ENCODE peak calls at places on chromosomes 13 and 19, in five cellular contexts. P, X, U, Y and R are unnamed samples.

GRCh38 chr19:34172661-34173144 is 399 bp downstream of the LSM14A start:
- DNase-seq in P (no peak), Y (peak; percentile 30), U (no peak), X (peak; percentile 23), R (peak; percentile 25)

GRCh38 chr19:42693760-42694350 is 46.4 kb downstream of the PSG3 start:
- DNase-seq in U (no peak), Y (no peak), X (no peak), P (no peak), R (no peak)

GRCh38 chr19:14434543-14435319 is 1.6 kb downstream of the PKN1 start:
- DNase-seq in P (peak; percentile 52), X (peak; percentile 59), Y (no peak), U (peak; percentile 71), R (no peak)

GRCh38 chr19:20367811-20368294 is 197.7 kb downstream of the ZNF737 start:
- DNase-seq in Y (no peak), X (no peak), U (peak; percentile 40), P (no peak), R (no peak)

GRCh38 chr19:4722671-4723464 is 774 bp downstream of the DPP9 start:
- DNase-seq in U (peak; percentile 39), X (no peak), Y (peak; percentile 23), P (peak; percentile 50), R (no peak)

GRCh38 chr13:53612200-53612599 is 583.6 kb downstream of the OLFM4 start:
- DNase-seq in X (no peak), P (no peak), Y (no peak), U (no peak), R (no peak)

GRCh38 chr13:20461481-20461859 is 64.2 kb downstream of the CRYL1 start:
- DNase-seq in X (no peak), Y (no peak), P (no peak), U (no peak), R (no peak)

GRCh38 chr19:38745316-38745715 is 1.0 kb upstream of the CAPN12 start:
- DNase-seq in P (no peak), X (no peak), Y (no peak), U (no peak), R (no peak)

GRCh38 chr13:113032291-113032690 is 63.3 kb downstream of the MCF2L start:
- DNase-seq in P (no peak), Y (no peak), U (no peak), X (no peak), R (no peak)

GRCh38 chr13:43293986-43294880 is 270.8 kb downstream of the DNAJC15 start:
- DNase-seq in Y (no peak), X (no peak), P (no peak), U (no peak), R (no peak)

GRCh38 chr13:25827986-25828385 is 223.8 kb downstream of the SHISA2 start:
- DNase-seq in Y (no peak), P (no peak), X (no peak), U (no peak), R (no peak)

GRCh38 chr19:46821512-46822359 is 28.9 kb downstream of the AP2S1 start:
- DNase-seq in Y (peak; percentile 85), U (no peak), X (peak; percentile 67), P (peak; percentile 58), R (peak; percentile 60)

GRCh38 chr19:38993271-38993670 is 17.7 kb upstream of the FBXO17 start:
- DNase-seq in Y (no peak), P (no peak), X (no peak), U (no peak), R (no peak)

GRCh38 chr19:18109731-18110671 is 12.4 kb downstream of the MAST3 start:
- DNase-seq in U (peak; percentile 66), X (peak; percentile 77), Y (peak; percentile 54), P (peak; percentile 80), R (peak; percentile 72)

GRCh38 chr13:55999709-56000108 is 1141.0 kb upstream of the PRR20A start:
- DNase-seq in P (no peak), X (no peak), U (no peak), Y (no peak), R (no peak)

GRCh38 chr13:106187501-106187900 is 348.0 kb downstream of the EFNB2 start:
- DNase-seq in Y (no peak), P (no peak), X (no peak), U (no peak), R (no peak)

GRCh38 chr19:9819590-9819898 is 665 bp upstream of the FBXL12 start:
- DNase-seq in Y (no peak), X (no peak), P (no peak), U (no peak), R (no peak)

GRCh38 chr19:11203194-11204075 is 6.1 kb upstream of the KANK2 start:
- DNase-seq in P (peak; percentile 75), U (peak; percentile 59), X (peak; percentile 67), Y (peak; percentile 41), R (peak; percentile 65)

GRCh38 chr19:14544977-14545715 is 15.8 kb downstream of the TECR start:
- DNase-seq in P (no peak), Y (no peak), X (peak; percentile 42), U (no peak), R (no peak)

GRCh38 chr19:14528419-14529253 is 758 bp upstream of the TECR start:
- DNase-seq in P (no peak), X (no peak), Y (no peak), U (no peak), R (no peak)

GRCh38 chr13:27005976-27006518 is 165.6 kb downstream of the USP12 start:
- DNase-seq in X (no peak), U (no peak), P (no peak), Y (no peak), R (no peak)

GRCh38 chr19:703651-704446 is 4.9 kb upstream of the PALM start:
- DNase-seq in X (peak; percentile 84), U (peak; percentile 84), P (peak; percentile 81), Y (peak; percentile 23), R (peak; percentile 28)

GRCh38 chr19:703329-703650 is 5.4 kb upstream of the PALM start:
- DNase-seq in U (no peak), Y (no peak), X (no peak), P (no peak), R (no peak)

GRCh38 chr19:708154-709141 is at the start of gene PALM:
- DNase-seq in Y (no peak), X (no peak), U (peak; percentile 29), P (no peak), R (no peak)

GRCh38 chr19:709196-709964 is 645 bp downstream of the PALM start:
- DNase-seq in X (no peak), U (no peak), P (no peak), Y (no peak), R (no peak)

DNA sequence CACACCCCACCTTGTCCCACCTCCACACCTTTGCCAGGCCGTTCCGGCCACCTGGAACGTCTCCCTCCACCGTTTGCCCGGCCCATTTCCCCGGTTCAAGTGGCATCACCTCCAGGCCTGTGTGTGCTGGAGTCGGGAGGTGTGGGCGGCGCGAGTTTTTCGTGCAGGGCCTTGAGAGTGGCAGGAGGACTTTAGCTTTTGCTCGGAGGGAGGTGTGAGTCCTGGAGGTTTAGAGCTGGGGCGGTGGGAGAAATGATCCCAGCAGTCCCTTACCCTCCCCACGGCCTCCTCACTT is 4.3 kb upstream of the PALM start:
- DNase-seq in U (no peak), P (no peak), X (no peak), Y (no peak), R (no peak)
- H3K27ac ChIP-seq in U (no peak overlapping the region), P (no peak overlapping the region), X (no peak overlapping the region), Y (peak overlapping the region; percentile 19), R (no peak overlapping the region)

GRCh38 chr19:13029301-13029880 is 34.1 kb downstream of the NFIX start:
- DNase-seq in U (no peak), X (no peak), Y (no peak), P (no peak), R (no peak)
- H3K27ac ChIP-seq in U (peak overlapping the region; percentile 15), X (peak overlapping the region; percentile 87), Y (no peak overlapping the region), P (no peak overlapping the region), R (no peak overlapping the region)

GRCh38 chr13:63285426-63285825 is 1869.8 kb upstream of the PCDH20 start:
- DNase-seq in P (no peak), U (no peak), Y (no peak), X (no peak), R (no peak)

GRCh38 chr13:63287926-63288325 is 1872.3 kb upstream of the PCDH20 start:
- DNase-seq in Y (no peak), U (no peak), X (no peak), P (no peak), R (no peak)

GRCh38 chr13:63291701-63292100 is 1876.1 kb upstream of the PCDH20 start:
- DNase-seq in Y (no peak), X (no peak), P (no peak), U (no peak), R (no peak)

DNA sequence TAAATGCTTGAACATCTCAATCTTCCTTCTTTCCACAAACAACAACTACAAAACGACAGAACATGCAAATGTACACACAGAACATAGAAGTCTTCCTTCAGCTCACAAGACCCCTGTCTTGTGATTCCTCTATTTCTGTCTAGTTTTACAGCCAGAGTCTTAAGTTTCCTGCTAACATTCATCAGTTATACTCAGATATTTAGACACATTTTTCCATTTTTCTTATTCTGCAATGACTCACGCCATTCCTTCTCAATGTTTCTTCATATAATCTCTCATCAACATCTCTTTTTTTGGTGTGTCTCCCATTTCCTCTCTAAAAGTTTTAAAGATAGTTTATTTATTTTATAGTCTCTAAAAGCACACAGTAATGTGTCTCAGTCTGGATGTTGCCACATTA is 1872.9 kb upstream of the PCDH20 start:
- DNase-seq in P (no peak), X (no peak), Y (no peak), U (no peak), R (no peak)
- H3K27ac ChIP-seq in P (no peak overlapping the region), X (no peak overlapping the region), Y (no peak overlapping the region), U (no peak overlapping the region), R (no peak overlapping the region)

DNA sequence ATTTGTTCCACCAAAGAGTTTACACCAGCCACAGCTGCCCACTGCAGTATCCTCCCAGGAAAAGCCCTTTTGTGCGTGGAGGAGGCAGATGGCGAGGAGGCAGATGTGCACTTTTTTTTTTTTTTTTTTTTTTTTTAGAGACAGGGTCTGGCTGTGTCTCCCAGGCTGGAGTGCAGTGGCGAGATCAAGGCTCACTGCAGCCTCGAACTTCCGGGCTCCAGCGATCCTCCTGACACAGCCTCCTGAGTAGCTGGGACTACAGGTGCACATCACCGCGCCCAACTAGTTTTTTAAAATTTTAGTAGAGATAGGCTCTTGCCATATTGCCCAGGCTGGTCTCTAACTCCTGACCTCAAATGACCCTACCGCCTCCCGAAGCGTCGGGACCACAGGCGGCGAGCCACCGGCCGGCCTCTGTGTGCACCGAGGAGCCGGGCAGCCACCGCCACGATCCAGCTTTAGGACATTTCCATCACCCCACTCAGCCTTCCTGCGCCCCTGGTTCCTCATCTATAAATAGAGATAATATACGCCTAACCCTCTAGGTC is 563 bp upstream of the PDCD5 start:
- DNase-seq in U (no peak), X (no peak), P (no peak), Y (no peak), R (no peak)
- H3K27ac ChIP-seq in U (peak overlapping the region; percentile 80), X (peak overlapping the region; percentile 94), P (peak overlapping the region; percentile 81), Y (peak overlapping the region; percentile 87), R (peak overlapping the region; percentile 56)